ENCODE peak calls at places on chromosomes 11 and 22, in seven cellular contexts. U is AG04449; J is vagina; F is sigmoid colon; K is activated T-helper 1 cell treated with Interleukin-2 at 50 U/mL for 16 hours; G is head of caudate nucleus; Z is effector memory CD8-positive, alpha-beta T cell. Y is an unnamed sample.

GRCh38 chr11:19980957-19981669 is 179.2 kb downstream of the DBX1 start:
- DNase-seq in U (peak; percentile 96), J (no peak), F (no peak), K (no peak), G (no peak), Z (no peak), Y (no peak)

GRCh38 chr22:24105018-24105360 is 76.3 kb upstream of the SUSD2 start:
- DNase-seq in U (no peak), J (no peak), F (peak; percentile 79), K (no peak), G (peak; percentile 79), Z (no peak), Y (peak; percentile 89)

GRCh38 chr11:72897506-72897905 is 83.3 kb downstream of the ATG16L2 start:
- DNase-seq in U (no peak), J (no peak), F (no peak), K (no peak), G (no peak), Z (no peak), Y (no peak)

GRCh38 chr22:27435839-27436581 is 365.5 kb downstream of the MN1 start:
- DNase-seq in U (no peak), J (no peak), F (peak; percentile 88), K (no peak), G (no peak), Z (no peak), Y (no peak)

GRCh38 chr11:17531818-17532131 is 12.4 kb downstream of the USH1C start:
- DNase-seq in U (no peak), J (no peak), F (no peak), K (no peak), G (peak; percentile 70), Z (no peak), Y (no peak)

GRCh38 chr11:64765291-64765803 is 5.6 kb upstream of the PYGM start:
- DNase-seq in U (no peak), J (no peak), F (no peak), K (no peak), G (no peak), Z (no peak), Y (peak; percentile 55)

GRCh38 chr11:78069465-78069864 is 5.8 kb downstream of the THRSP start:
- DNase-seq in U (no peak), J (no peak), F (no peak), K (no peak), G (no peak), Z (no peak), Y (no peak)

GRCh38 chr22:50192825-50193204 is 7.1 kb downstream of the TRABD start:
- DNase-seq in U (no peak), J (no peak), F (no peak), K (peak; percentile 52), G (no peak), Z (no peak), Y (no peak)

GRCh38 chr11:7672960-7673723 is at the start of gene CYB5R2:
- DNase-seq in U (no peak), J (no peak), F (peak; percentile 83), K (no peak), G (peak; percentile 79), Z (no peak), Y (no peak)

GRCh38 chr11:2742611-2743426 is 43.0 kb upstream of the KCNQ1OT1 start:
- DNase-seq in U (no peak), J (no peak), F (peak; percentile 58), K (no peak), G (no peak), Z (no peak), Y (no peak)

GRCh38 chr22:19844423-19845368 is 10.0 kb downstream of the GNB1L start:
- DNase-seq in U (peak; percentile 28), J (no peak), F (peak; percentile 73), K (no peak), G (peak; percentile 71), Z (no peak), Y (peak; percentile 64)

GRCh38 chr11:61814242-61814957 is 2.4 kb downstream of the FADS1 start:
- DNase-seq in U (no peak), J (no peak), F (no peak), K (no peak), G (peak; percentile 78), Z (no peak), Y (peak; percentile 57)

GRCh38 chr11:115420524-115420923 is 83.7 kb downstream of the CADM1 start:
- DNase-seq in U (no peak), J (no peak), F (no peak), K (no peak), G (no peak), Z (no peak), Y (peak; percentile 59)

GRCh38 chr11:8621147-8621546 is 27.1 kb upstream of the STK33 start:
- DNase-seq in U (no peak), J (no peak), F (no peak), K (no peak), G (no peak), Z (no peak), Y (no peak)

GRCh38 chr22:25880524-25880923 is 138.5 kb downstream of the MYO18B start:
- DNase-seq in U (no peak), J (peak; percentile 22), F (no peak), K (no peak), G (no peak), Z (no peak), Y (no peak)

GRCh38 chr11:126824035-126824607 is 176.4 kb downstream of the KIRREL3 start:
- DNase-seq in U (no peak), J (no peak), F (no peak), K (no peak), G (no peak), Z (no peak), Y (no peak)

GRCh38 chr11:85685820-85686459 is at the start of gene CCDC89:
- DNase-seq in U (peak; percentile 58), J (peak; percentile 95), F (peak; percentile 92), K (no peak), G (peak; percentile 76), Z (no peak), Y (peak; percentile 100)

GRCh38 chr22:22816766-22817410 is 70.7 kb upstream of the IGLL5 start:
- DNase-seq in U (no peak), J (no peak), F (no peak), K (no peak), G (no peak), Z (no peak), Y (no peak)

GRCh38 chr11:3202759-3203158 is 15.9 kb downstream of the MRGPRG start:
- DNase-seq in U (no peak), J (no peak), F (no peak), K (no peak), G (no peak), Z (no peak), Y (no peak)

GRCh38 chr11:131281316-131281715 is 89.1 kb upstream of the NTM start:
- DNase-seq in U (no peak), J (no peak), F (no peak), K (no peak), G (no peak), Z (no peak), Y (no peak)

GRCh38 chr11:131579932-131580387 is 209.5 kb downstream of the NTM start:
- DNase-seq in U (peak; percentile 82), J (no peak), F (no peak), K (no peak), G (peak; percentile 73), Z (no peak), Y (peak; percentile 43)

GRCh38 chr11:28010001-28010400 is 98.0 kb downstream of the KIF18A start:
- DNase-seq in U (no peak), J (no peak), F (no peak), K (no peak), G (no peak), Z (no peak), Y (no peak)

GRCh38 chr11:119369035-119369925 is 12.2 kb downstream of the USP2 start:
- DNase-seq in U (no peak), J (no peak), F (peak; percentile 50), K (no peak), G (no peak), Z (no peak), Y (no peak)

GRCh38 chr22:25627271-25627848 is 62.9 kb downstream of the GRK3 start:
- DNase-seq in U (no peak), J (no peak), F (no peak), K (no peak), G (no peak), Z (no peak), Y (no peak)

GRCh38 chr11:65275906-65276305 is 14.1 kb downstream of the POLA2 start:
- DNase-seq in U (no peak), J (no peak), F (peak; percentile 30), K (no peak), G (no peak), Z (no peak), Y (no peak)

GRCh38 chr22:37309221-37310074 is 27.1 kb downstream of the CYTH4 start:
- DNase-seq in U (no peak), J (no peak), F (no peak), K (no peak), G (no peak), Z (peak; percentile 59), Y (no peak)

GRCh38 chr22:38872831-38873248 is 824 bp upstream of the CBX6 start:
- DNase-seq in U (no peak), J (peak; percentile 86), F (peak; percentile 89), K (no peak), G (peak; percentile 83), Z (no peak), Y (peak; percentile 60)

GRCh38 chr11:123145220-123145619 is 49.8 kb downstream of the CLMP start:
- DNase-seq in U (no peak), J (no peak), F (no peak), K (no peak), G (no peak), Z (no peak), Y (no peak)

GRCh38 chr11:1928038-1928890 is 8.8 kb downstream of the TNNT3 start:
- DNase-seq in U (no peak), J (no peak), F (no peak), K (no peak), G (no peak), Z (no peak), Y (no peak)

GRCh38 chr22:45235101-45235777 is 5.5 kb downstream of the KIAA0930 start:
- DNase-seq in U (no peak), J (no peak), F (no peak), K (no peak), G (peak; percentile 54), Z (peak; percentile 23), Y (no peak)

GRCh38 chr11:75014129-75014528 is 25.4 kb downstream of the NEU3 start:
- DNase-seq in U (peak; percentile 57), J (no peak), F (no peak), K (no peak), G (no peak), Z (no peak), Y (no peak)

GRCh38 chr22:49968313-49968830 is 7.8 kb downstream of the PIM3 start:
- DNase-seq in U (no peak), J (no peak), F (no peak), K (no peak), G (no peak), Z (no peak), Y (no peak)

GRCh38 chr11:808427-809286 is 1.1 kb upstream of the RPLP2 start:
- DNase-seq in U (no peak), J (peak; percentile 95), F (peak; percentile 93), K (no peak), G (no peak), Z (peak; percentile 34), Y (peak; percentile 83)

GRCh38 chr11:548700-549603 is 11.6 kb downstream of the LMNTD2 start:
- DNase-seq in U (no peak), J (no peak), F (no peak), K (no peak), G (no peak), Z (no peak), Y (no peak)

GRCh38 chr22:22161924-22162851 is 82.4 kb upstream of the VPREB1 start:
- DNase-seq in U (no peak), J (no peak), F (no peak), K (no peak), G (no peak), Z (no peak), Y (no peak)

GRCh38 chr11:93574821-93575220 is 31.6 kb upstream of the SMCO4 start:
- DNase-seq in U (no peak), J (no peak), F (no peak), K (no peak), G (no peak), Z (no peak), Y (no peak)

GRCh38 chr22:19960491-19961200 is 19.0 kb upstream of the TXNRD2 start:
- DNase-seq in U (no peak), J (no peak), F (peak; percentile 58), K (no peak), G (no peak), Z (no peak), Y (no peak)

GRCh38 chr11:120327311-120327710 is 2.2 kb downstream of the TLCD5 start:
- DNase-seq in U (no peak), J (no peak), F (no peak), K (no peak), G (no peak), Z (no peak), Y (peak; percentile 57)